ENCODE peak calls at places on chromosomes 4 and X, in four cellular contexts. F, U, X and E are unnamed samples.

GRCh38 chr4:87192155-87192919 is 28.1 kb downstream of the KLHL8 start:
- DNase-seq in U (no peak), F (no peak), X (no peak), E (no peak)

GRCh38 chr4:1194028-1194900 is 21.9 kb upstream of the SPON2 start:
- DNase-seq in U (peak; percentile 40), F (peak; percentile 12), X (peak; percentile 94), E (peak; percentile 58)

GRCh38 chr4:32931475-32931874 is 2211.3 kb downstream of the PCDH7 start:
- DNase-seq in U (no peak), F (no peak), X (no peak), E (no peak)

GRCh38 chr4:1383728-1384591 is 22.3 kb downstream of the NKX1-1 start:
- DNase-seq in X (peak; percentile 61), F (no peak), U (no peak), E (no peak)

GRCh38 chr4:153488719-153489384 is 22.7 kb downstream of the TMEM131L start:
- DNase-seq in F (no peak), X (no peak), U (no peak), E (no peak)

GRCh38 chr4:176791591-176792347 is 953 bp downstream of the VEGFC start:
- DNase-seq in U (peak; percentile 25), F (no peak), X (peak; percentile 62), E (peak; percentile 9)

GRCh38 chr4:121950212-121950679 is 1.6 kb downstream of the TRPC3 start:
- DNase-seq in U (peak; percentile 60), X (peak; percentile 77), F (peak; percentile 38), E (peak; percentile 84)

GRCh38 chr4:55255171-55255570 is 90.9 kb upstream of the SRD5A3 start:
- DNase-seq in U (no peak), X (no peak), F (no peak), E (no peak)

GRCh38 chr4:142719854-142720541 is 126.1 kb downstream of the INPP4B start:
- DNase-seq in U (no peak), F (no peak), X (no peak), E (no peak)

GRCh38 chrX:79117078-79117477 is 27.4 kb upstream of the GPR174 start:
- DNase-seq in U (no peak), F (no peak), X (no peak), E (no peak)

GRCh38 chrX:124440674-124441073 is 94.3 kb downstream of the SH2D1A start:
- DNase-seq in F (no peak), X (no peak), U (no peak), E (no peak)

GRCh38 chr4:22942920-22943559 is 250.3 kb downstream of the GBA3 start:
- DNase-seq in X (no peak), U (no peak), F (no peak), E (no peak)

GRCh38 chr4:184906480-184907097 is 80.8 kb upstream of the ACSL1 start:
- DNase-seq in X (no peak), U (no peak), F (no peak), E (no peak)

GRCh38 chrX:140141444-140142029 is 176.2 kb upstream of the CXorf66 start:
- DNase-seq in F (no peak), U (peak; percentile 31), X (no peak), E (peak; percentile 17)

GRCh38 chr4:137310593-137311490 is 221.5 kb downstream of the PCDH18 start:
- DNase-seq in F (no peak), X (no peak), U (no peak), E (no peak)

GRCh38 chr4:90039122-90039521 is 88.1 kb upstream of the CCSER1 start:
- DNase-seq in F (no peak), X (no peak), U (no peak), E (no peak)

GRCh38 chrX:98068210-98068609 is 1184.5 kb downstream of the RPA4 start:
- DNase-seq in X (no peak), U (no peak), F (no peak), E (no peak)

GRCh38 chr4:109494538-109494937 is 60.9 kb downstream of the SEC24B start:
- DNase-seq in F (no peak), U (no peak), X (no peak), E (no peak)

GRCh38 chrX:36035550-36035949 is 116.0 kb downstream of the CFAP47 start:
- DNase-seq in X (no peak), F (no peak), U (no peak), E (no peak)

GRCh38 chrX:138034136-138034535 is 468.2 kb downstream of the ZIC3 start:
- DNase-seq in U (no peak), F (no peak), X (no peak), E (no peak)

GRCh38 chrX:154730271-154730883 is 20.5 kb downstream of the GAB3 start:
- DNase-seq in F (no peak), X (no peak), U (no peak), E (no peak)

GRCh38 chr4:177692907-177693306 is 250.7 kb upstream of the AGA start:
- DNase-seq in F (no peak), U (no peak), X (no peak), E (no peak)

GRCh38 chrX:87728459-87728858 is 210.9 kb downstream of the KLHL4 start:
- DNase-seq in F (no peak), X (no peak), U (no peak), E (no peak)

GRCh38 chr4:145781306-145781705 is 101.4 kb downstream of the C4orf51 start:
- DNase-seq in X (no peak), F (no peak), U (no peak), E (no peak)

GRCh38 chr4:78767350-78767749 is 8.8 kb upstream of the BMP2K start:
- DNase-seq in U (no peak), F (no peak), X (no peak), E (no peak)

GRCh38 chrX:27565992-27566391 is 24.2 kb upstream of the DCAF8L2 start:
- DNase-seq in F (no peak), U (no peak), X (no peak), E (no peak)

GRCh38 chr4:187908079-187908501 is 87.5 kb upstream of the ZFP42 start:
- DNase-seq in X (no peak), F (no peak), U (no peak), E (no peak)

GRCh38 chrX:148984238-148984637 is 483.8 kb downstream of the AFF2 start:
- DNase-seq in X (no peak), F (no peak), U (no peak), E (no peak)

GRCh38 chr4:158172558-158173258 is at the start of gene GASK1B:
- DNase-seq in U (no peak), X (no peak), F (peak; percentile 23), E (peak; percentile 50)

GRCh38 chr4:165518658-165519057 is 139.8 kb downstream of the CPE start:
- DNase-seq in F (no peak), X (no peak), U (no peak), E (no peak)

GRCh38 chr4:156290811-156291210 is 337.1 kb upstream of the CTSO start:
- DNase-seq in F (no peak), U (no peak), X (no peak), E (no peak)

GRCh38 chr4:53479731-53480525 is 102.5 kb downstream of the FIP1L1 start:
- DNase-seq in X (no peak), U (no peak), F (no peak), E (no peak)

GRCh38 chr4:114890773-114891172 is 222.6 kb downstream of the NDST4 start:
- DNase-seq in F (no peak), X (no peak), U (no peak), E (no peak)

DNA sequence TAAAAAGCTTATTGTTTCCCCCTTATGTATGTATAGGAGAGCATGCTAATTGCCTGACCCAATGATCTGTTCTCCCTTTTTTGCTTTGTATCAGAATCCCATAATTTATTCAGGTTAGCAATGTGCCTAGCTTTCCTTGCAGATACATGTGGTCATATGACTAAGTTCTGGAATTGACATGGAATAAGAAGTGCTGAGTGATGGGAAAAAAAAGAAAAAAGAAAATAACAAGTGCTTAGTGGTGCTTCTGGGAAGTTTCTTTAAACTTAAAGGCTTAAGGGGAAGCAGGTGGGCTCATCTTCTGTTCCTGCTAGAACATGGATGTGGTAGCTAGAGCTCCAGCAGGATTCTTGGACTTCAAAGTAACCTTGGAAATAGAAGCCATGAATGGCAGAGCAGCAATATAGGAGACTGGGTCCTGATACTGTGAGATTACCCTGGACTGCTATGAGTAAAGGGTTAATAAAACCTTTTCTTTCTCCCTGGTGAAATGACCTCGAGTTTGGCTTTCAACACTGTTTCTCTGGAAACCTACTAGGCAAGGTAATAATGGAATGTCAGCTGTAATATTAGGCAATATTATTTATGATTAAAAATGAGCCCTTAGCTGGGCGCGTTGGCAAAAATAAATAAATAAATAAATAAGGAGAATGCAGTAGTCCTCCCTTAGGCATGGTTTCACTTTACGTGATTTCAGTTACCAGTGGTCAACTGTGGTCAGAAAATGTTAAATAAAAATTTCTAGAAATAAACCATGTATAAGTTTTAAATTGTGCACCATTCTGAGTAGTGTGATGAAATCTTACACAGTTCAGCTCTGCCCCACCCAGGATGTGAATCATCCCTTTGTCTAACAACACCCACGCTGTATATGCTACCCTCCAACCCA is 16.7 kb upstream of the RBM41 start:
- DNase-seq in F (no peak), X (no peak), U (no peak), E (no peak)
- TF ChIP-seq EP300 in F (no peak), X (no peak), U (no peak), E (no peak)

GRCh38 chr4:83454626-83455025 is 997 bp downstream of the HELQ start:
- DNase-seq in F (no peak), U (no peak), X (no peak), E (no peak)

GRCh38 chr4:83456184-83456501 is 285 bp downstream of the MRPS18C start:
- DNase-seq in U (no peak), F (no peak), X (no peak), E (no peak)

DNA sequence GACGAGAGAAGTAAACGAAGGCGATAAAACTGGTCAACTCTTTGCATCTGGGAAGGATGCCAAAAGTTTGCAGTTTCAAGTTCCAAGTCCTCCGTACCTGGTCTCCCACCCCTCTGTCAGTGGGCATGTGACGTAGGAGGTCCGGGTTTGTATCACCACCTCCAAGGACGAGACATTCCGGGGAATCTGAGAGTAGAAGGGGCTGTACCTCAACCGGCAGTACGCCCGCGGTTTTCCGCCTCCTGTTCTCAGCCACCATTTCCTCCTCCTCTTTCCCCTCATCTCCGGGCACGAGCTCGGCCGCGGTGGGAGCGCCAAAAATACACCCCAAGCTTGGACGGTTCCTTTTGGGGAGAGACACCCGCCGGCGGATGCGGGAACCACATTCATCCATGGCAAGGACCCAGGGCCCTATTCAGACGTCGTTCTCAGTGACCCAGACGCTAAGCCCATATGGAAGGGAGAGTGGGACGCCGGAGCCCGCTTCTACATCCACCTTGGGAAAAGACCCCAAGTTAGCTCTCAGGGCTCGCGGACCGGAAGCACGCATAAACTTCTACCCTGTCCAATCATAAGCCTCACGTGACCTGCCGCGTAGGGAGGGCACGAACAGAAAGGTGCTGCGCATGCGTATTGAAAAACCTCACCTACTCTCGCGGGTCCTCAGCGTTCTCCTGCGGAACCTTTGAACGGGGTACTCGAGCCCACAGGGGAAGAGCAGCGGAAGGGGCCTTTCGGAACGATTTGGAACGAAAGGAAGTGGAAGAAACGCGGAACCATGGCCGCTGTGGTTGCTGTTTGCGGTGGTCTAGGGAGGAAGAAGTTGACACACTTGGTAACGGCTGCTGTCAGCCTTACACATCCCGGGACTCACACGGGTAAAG is at the start of the genes HELQ and MRPS18C:
- DNase-seq in U (peak; percentile 96), F (peak; percentile 95), X (peak; percentile 99), E (peak; percentile 97)
- TF ChIP-seq EP300 in U (no peak), F (peak; percentile 91), X (no peak), E (no peak)

GRCh38 chrX:103376118-103376978 is at the start of gene BEX3:
- DNase-seq in U (peak; percentile 66), X (peak; percentile 80), F (peak; percentile 15), E (peak; percentile 47)
- TF ChIP-seq EP300 in U (no peak), X (no peak), F (peak; percentile 15), E (no peak)

DNA sequence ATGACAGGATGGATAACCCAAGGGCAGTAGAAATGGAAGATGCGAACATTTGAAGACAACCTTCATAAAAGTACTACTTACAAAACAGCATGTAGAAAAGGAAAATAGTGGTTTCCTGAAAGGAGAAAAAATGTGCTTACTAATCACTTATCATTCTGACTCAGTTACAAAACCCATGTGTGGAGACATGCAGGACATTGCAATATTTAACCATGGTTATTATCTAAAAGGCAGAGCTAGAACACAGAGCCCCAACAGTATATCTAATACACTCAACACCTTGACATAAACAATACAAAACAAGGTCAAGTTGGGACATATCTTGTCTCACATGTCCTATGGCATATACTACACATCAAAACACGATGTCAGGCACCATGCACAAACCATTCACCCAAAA is 55.9 kb downstream of the EIF4E start:
- DNase-seq in F (no peak), U (no peak), X (no peak), E (no peak)
- TF ChIP-seq EP300 in F (no peak), U (no peak), X (no peak), E (no peak)